ENCODE peak calls at places on chromosomes 7 and 10, in eight cellular contexts. One of them, this sample, is unnamed.

GRCh38 chr10:70053896-70054641 is 1.4 kb downstream of the MACROH2A2 start:
- DNase-seq in nephron progenitor cell: peak
- DNase-seq in AG10803: peak
- DNase-seq in epithelial cell of esophagus: peak
- DNase-seq in fibroblast of lung: peak
- DNase-seq in thoracic aorta: no peak
- DNase-seq in neural progenitor cell: peak
- DNase-seq in astrocyte of the spinal cord: no peak
- DNase-seq in this sample: peak

GRCh38 chr10:82150123-82150900 is 275.3 kb downstream of the NRG3 start:
- DNase-seq in nephron progenitor cell: peak
- DNase-seq in AG10803: no peak
- DNase-seq in epithelial cell of esophagus: no peak
- DNase-seq in fibroblast of lung: peak
- DNase-seq in thoracic aorta: no peak
- DNase-seq in neural progenitor cell: peak
- DNase-seq in astrocyte of the spinal cord: no peak
- DNase-seq in this sample: peak

GRCh38 chr10:63819753-63820347 is 298.6 kb downstream of the REEP3 start:
- DNase-seq in nephron progenitor cell: peak
- DNase-seq in AG10803: peak
- DNase-seq in epithelial cell of esophagus: peak
- DNase-seq in fibroblast of lung: peak
- DNase-seq in thoracic aorta: peak
- DNase-seq in neural progenitor cell: peak
- DNase-seq in astrocyte of the spinal cord: peak
- DNase-seq in this sample: peak

GRCh38 chr7:143375298-143376034 is 5.7 kb upstream of the ZYX start:
- DNase-seq in nephron progenitor cell: no peak
- DNase-seq in AG10803: no peak
- DNase-seq in epithelial cell of esophagus: no peak
- DNase-seq in fibroblast of lung: no peak
- DNase-seq in thoracic aorta: no peak
- DNase-seq in neural progenitor cell: no peak
- DNase-seq in astrocyte of the spinal cord: no peak
- DNase-seq in this sample: no peak

GRCh38 chr7:87218941-87219544 is 489 bp downstream of the TMEM243 start:
- DNase-seq in nephron progenitor cell: peak
- DNase-seq in AG10803: peak
- DNase-seq in epithelial cell of esophagus: peak
- DNase-seq in fibroblast of lung: peak
- DNase-seq in thoracic aorta: no peak
- DNase-seq in neural progenitor cell: peak
- DNase-seq in astrocyte of the spinal cord: peak
- DNase-seq in this sample: peak

GRCh38 chr7:74305987-74306736 is 17.0 kb downstream of the CLIP2 start:
- DNase-seq in nephron progenitor cell: no peak
- DNase-seq in AG10803: no peak
- DNase-seq in epithelial cell of esophagus: no peak
- DNase-seq in fibroblast of lung: no peak
- DNase-seq in thoracic aorta: no peak
- DNase-seq in neural progenitor cell: no peak
- DNase-seq in astrocyte of the spinal cord: no peak
- DNase-seq in this sample: no peak

GRCh38 chr7:105826143-105826542 is 50.3 kb downstream of the ATXN7L1 start:
- DNase-seq in nephron progenitor cell: no peak
- DNase-seq in AG10803: peak
- DNase-seq in epithelial cell of esophagus: no peak
- DNase-seq in fibroblast of lung: peak
- DNase-seq in thoracic aorta: no peak
- DNase-seq in neural progenitor cell: no peak
- DNase-seq in astrocyte of the spinal cord: no peak
- DNase-seq in this sample: no peak

GRCh38 chr10:1738950-1739349 is 1.6 kb upstream of the ADARB2 start:
- DNase-seq in nephron progenitor cell: no peak
- DNase-seq in AG10803: no peak
- DNase-seq in epithelial cell of esophagus: no peak
- DNase-seq in fibroblast of lung: no peak
- DNase-seq in thoracic aorta: no peak
- DNase-seq in neural progenitor cell: no peak
- DNase-seq in astrocyte of the spinal cord: no peak
- DNase-seq in this sample: no peak

GRCh38 chr7:693280-693679 is 33.2 kb upstream of the DNAAF5 start:
- DNase-seq in nephron progenitor cell: no peak
- DNase-seq in AG10803: no peak
- DNase-seq in epithelial cell of esophagus: no peak
- DNase-seq in fibroblast of lung: no peak
- DNase-seq in thoracic aorta: no peak
- DNase-seq in neural progenitor cell: no peak
- DNase-seq in astrocyte of the spinal cord: no peak
- DNase-seq in this sample: no peak

GRCh38 chr7:13197501-13197900 is 510.1 kb downstream of the ARL4A start:
- DNase-seq in nephron progenitor cell: no peak
- DNase-seq in AG10803: no peak
- DNase-seq in epithelial cell of esophagus: peak
- DNase-seq in fibroblast of lung: peak
- DNase-seq in thoracic aorta: no peak
- DNase-seq in neural progenitor cell: no peak
- DNase-seq in astrocyte of the spinal cord: peak
- DNase-seq in this sample: no peak

GRCh38 chr7:26868841-26869505 is 4.6 kb upstream of the SKAP2 start:
- DNase-seq in nephron progenitor cell: no peak
- DNase-seq in AG10803: no peak
- DNase-seq in epithelial cell of esophagus: peak
- DNase-seq in fibroblast of lung: no peak
- DNase-seq in thoracic aorta: no peak
- DNase-seq in neural progenitor cell: no peak
- DNase-seq in astrocyte of the spinal cord: no peak
- DNase-seq in this sample: no peak

GRCh38 chr7:4015996-4016395 is 666.1 kb upstream of the FOXK1 start:
- DNase-seq in nephron progenitor cell: no peak
- DNase-seq in AG10803: no peak
- DNase-seq in epithelial cell of esophagus: no peak
- DNase-seq in fibroblast of lung: no peak
- DNase-seq in thoracic aorta: no peak
- DNase-seq in neural progenitor cell: no peak
- DNase-seq in astrocyte of the spinal cord: no peak
- DNase-seq in this sample: no peak

GRCh38 chr10:79025113-79025832 is 43.5 kb upstream of the ZMIZ1 start:
- DNase-seq in nephron progenitor cell: peak
- DNase-seq in AG10803: no peak
- DNase-seq in epithelial cell of esophagus: no peak
- DNase-seq in fibroblast of lung: peak
- DNase-seq in thoracic aorta: no peak
- DNase-seq in neural progenitor cell: peak
- DNase-seq in astrocyte of the spinal cord: no peak
- DNase-seq in this sample: peak

GRCh38 chr7:78284945-78285344 is 486.4 kb downstream of the PHTF2 start:
- DNase-seq in nephron progenitor cell: no peak
- DNase-seq in AG10803: peak
- DNase-seq in epithelial cell of esophagus: no peak
- DNase-seq in fibroblast of lung: peak
- DNase-seq in thoracic aorta: no peak
- DNase-seq in neural progenitor cell: no peak
- DNase-seq in astrocyte of the spinal cord: no peak
- DNase-seq in this sample: no peak

GRCh38 chr7:1050956-1051690 is 6.8 kb downstream of the GPR146 start:
- DNase-seq in nephron progenitor cell: no peak
- DNase-seq in AG10803: no peak
- DNase-seq in epithelial cell of esophagus: no peak
- DNase-seq in fibroblast of lung: no peak
- DNase-seq in thoracic aorta: no peak
- DNase-seq in neural progenitor cell: no peak
- DNase-seq in astrocyte of the spinal cord: no peak
- DNase-seq in this sample: no peak

GRCh38 chr10:119374236-119374635 is 166.9 kb downstream of the GRK5 start:
- DNase-seq in nephron progenitor cell: no peak
- DNase-seq in AG10803: no peak
- DNase-seq in epithelial cell of esophagus: no peak
- DNase-seq in fibroblast of lung: no peak
- DNase-seq in thoracic aorta: no peak
- DNase-seq in neural progenitor cell: no peak
- DNase-seq in astrocyte of the spinal cord: no peak
- DNase-seq in this sample: no peak

GRCh38 chr7:1664711-1665591 is 5.1 kb upstream of the ELFN1 start:
- DNase-seq in nephron progenitor cell: peak
- DNase-seq in AG10803: peak
- DNase-seq in epithelial cell of esophagus: peak
- DNase-seq in fibroblast of lung: peak
- DNase-seq in thoracic aorta: no peak
- DNase-seq in neural progenitor cell: peak
- DNase-seq in astrocyte of the spinal cord: peak
- DNase-seq in this sample: peak

GRCh38 chr7:114504586-114504985 is 90.0 kb downstream of the FOXP2 start:
- DNase-seq in nephron progenitor cell: no peak
- DNase-seq in AG10803: peak
- DNase-seq in epithelial cell of esophagus: no peak
- DNase-seq in fibroblast of lung: no peak
- DNase-seq in thoracic aorta: no peak
- DNase-seq in neural progenitor cell: no peak
- DNase-seq in astrocyte of the spinal cord: no peak
- DNase-seq in this sample: no peak

GRCh38 chr7:77537595-77538185 is 595 bp downstream of the PTPN12 start:
- DNase-seq in nephron progenitor cell: peak
- DNase-seq in AG10803: peak
- DNase-seq in epithelial cell of esophagus: peak
- DNase-seq in fibroblast of lung: peak
- DNase-seq in thoracic aorta: no peak
- DNase-seq in neural progenitor cell: peak
- DNase-seq in astrocyte of the spinal cord: no peak
- DNase-seq in this sample: peak

GRCh38 chr7:143369678-143370651 is 7.5 kb upstream of the FAM131B start:
- DNase-seq in nephron progenitor cell: no peak
- DNase-seq in AG10803: no peak
- DNase-seq in epithelial cell of esophagus: no peak
- DNase-seq in fibroblast of lung: peak
- DNase-seq in thoracic aorta: no peak
- DNase-seq in neural progenitor cell: peak
- DNase-seq in astrocyte of the spinal cord: no peak
- DNase-seq in this sample: no peak

GRCh38 chr10:28624351-28624750 is 53.0 kb upstream of the BAMBI start:
- DNase-seq in nephron progenitor cell: no peak
- DNase-seq in AG10803: no peak
- DNase-seq in epithelial cell of esophagus: no peak
- DNase-seq in fibroblast of lung: no peak
- DNase-seq in thoracic aorta: no peak
- DNase-seq in neural progenitor cell: no peak
- DNase-seq in astrocyte of the spinal cord: no peak
- DNase-seq in this sample: no peak

GRCh38 chr7:100895701-100895955 is at the start of gene ACHE:
- DNase-seq in nephron progenitor cell: no peak
- DNase-seq in AG10803: no peak
- DNase-seq in epithelial cell of esophagus: no peak
- DNase-seq in fibroblast of lung: no peak
- DNase-seq in thoracic aorta: no peak
- DNase-seq in neural progenitor cell: no peak
- DNase-seq in astrocyte of the spinal cord: no peak
- DNase-seq in this sample: no peak

GRCh38 chr10:52464725-52465124 is 150.6 kb downstream of the DKK1 start:
- DNase-seq in nephron progenitor cell: no peak
- DNase-seq in AG10803: no peak
- DNase-seq in epithelial cell of esophagus: peak
- DNase-seq in fibroblast of lung: no peak
- DNase-seq in thoracic aorta: no peak
- DNase-seq in neural progenitor cell: no peak
- DNase-seq in astrocyte of the spinal cord: no peak
- DNase-seq in this sample: no peak

DNA sequence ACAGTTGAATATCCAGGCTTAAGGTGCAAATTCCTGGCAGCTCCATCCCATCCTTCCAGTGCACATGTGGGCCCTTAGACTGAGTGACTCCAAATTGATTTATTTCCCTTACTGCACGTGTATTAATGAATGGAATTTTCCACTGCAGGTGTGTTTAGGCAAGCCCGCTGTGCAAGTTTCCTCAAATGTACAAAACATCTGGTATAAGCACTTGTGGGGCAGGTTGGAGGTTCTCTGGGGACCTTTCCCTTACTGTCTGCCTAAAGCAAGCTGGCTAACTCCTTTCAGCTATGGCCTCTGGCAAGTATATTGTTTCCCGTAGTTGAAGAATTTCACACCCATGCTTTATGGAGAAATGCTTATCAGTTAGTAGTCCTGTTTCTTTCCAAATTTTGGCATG is 25.3 kb upstream of the GIMAP6 start:
- DNase-seq in nephron progenitor cell: no peak
- DNase-seq in AG10803: no peak
- DNase-seq in epithelial cell of esophagus: no peak
- DNase-seq in fibroblast of lung: no peak
- DNase-seq in thoracic aorta: no peak
- DNase-seq in neural progenitor cell: no peak
- DNase-seq in astrocyte of the spinal cord: no peak
- DNase-seq in this sample: no peak
- TF ChIP-seq CTCF in nephron progenitor cell: no peak
- TF ChIP-seq CTCF in AG10803: no peak
- TF ChIP-seq CTCF in epithelial cell of esophagus: no peak
- TF ChIP-seq CTCF in fibroblast of lung: no peak
- TF ChIP-seq CTCF in thoracic aorta: no peak
- TF ChIP-seq CTCF in neural progenitor cell: no peak
- TF ChIP-seq CTCF in astrocyte of the spinal cord: no peak
- TF ChIP-seq CTCF in this sample: no peak

GRCh38 chr7:50229964-50230363 is 74.6 kb upstream of the IKZF1 start:
- DNase-seq in nephron progenitor cell: no peak
- DNase-seq in AG10803: no peak
- DNase-seq in epithelial cell of esophagus: no peak
- DNase-seq in fibroblast of lung: no peak
- DNase-seq in thoracic aorta: no peak
- DNase-seq in neural progenitor cell: peak
- DNase-seq in astrocyte of the spinal cord: peak
- DNase-seq in this sample: no peak
- TF ChIP-seq CTCF in nephron progenitor cell: peak
- TF ChIP-seq CTCF in AG10803: peak
- TF ChIP-seq CTCF in epithelial cell of esophagus: peak
- TF ChIP-seq CTCF in fibroblast of lung: no peak
- TF ChIP-seq CTCF in thoracic aorta: no peak
- TF ChIP-seq CTCF in neural progenitor cell: peak
- TF ChIP-seq CTCF in astrocyte of the spinal cord: peak
- TF ChIP-seq CTCF in this sample: peak

GRCh38 chr7:129502708-129503685 is 666 bp downstream of the SMKR1 start:
- DNase-seq in nephron progenitor cell: peak
- DNase-seq in AG10803: no peak
- DNase-seq in epithelial cell of esophagus: no peak
- DNase-seq in fibroblast of lung: no peak
- DNase-seq in thoracic aorta: no peak
- DNase-seq in neural progenitor cell: peak
- DNase-seq in astrocyte of the spinal cord: no peak
- DNase-seq in this sample: peak
- TF ChIP-seq CTCF in nephron progenitor cell: no peak
- TF ChIP-seq CTCF in AG10803: peak
- TF ChIP-seq CTCF in epithelial cell of esophagus: no peak
- TF ChIP-seq CTCF in fibroblast of lung: no peak
- TF ChIP-seq CTCF in thoracic aorta: no peak
- TF ChIP-seq CTCF in neural progenitor cell: peak
- TF ChIP-seq CTCF in astrocyte of the spinal cord: peak
- TF ChIP-seq CTCF in this sample: peak

DNA sequence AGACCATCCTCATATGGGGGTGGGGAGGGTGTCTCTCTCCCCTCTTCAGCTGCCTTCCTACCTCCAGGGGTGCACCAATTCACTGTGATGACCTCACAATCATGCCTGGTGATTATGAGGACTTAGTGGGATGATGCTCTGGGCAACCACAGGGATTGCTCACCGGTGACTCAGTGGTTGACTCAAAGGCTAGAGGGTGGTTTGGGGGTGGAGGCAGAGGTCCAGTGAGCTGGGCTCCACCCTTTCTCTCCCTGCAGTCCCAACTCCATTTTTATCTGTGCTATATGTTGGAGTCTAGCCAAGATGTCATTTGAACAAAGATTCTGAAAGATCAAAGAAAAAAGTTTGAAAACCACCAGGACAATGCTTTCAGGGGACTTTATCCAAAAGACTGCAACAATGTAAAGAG is 286.9 kb downstream of the KCNMA1 start:
- DNase-seq in nephron progenitor cell: no peak
- DNase-seq in AG10803: peak
- DNase-seq in epithelial cell of esophagus: peak
- DNase-seq in fibroblast of lung: peak
- DNase-seq in thoracic aorta: peak
- DNase-seq in neural progenitor cell: no peak
- DNase-seq in astrocyte of the spinal cord: peak
- DNase-seq in this sample: no peak
- TF ChIP-seq CTCF in nephron progenitor cell: no peak
- TF ChIP-seq CTCF in AG10803: peak
- TF ChIP-seq CTCF in epithelial cell of esophagus: no peak
- TF ChIP-seq CTCF in fibroblast of lung: no peak
- TF ChIP-seq CTCF in thoracic aorta: no peak
- TF ChIP-seq CTCF in neural progenitor cell: no peak
- TF ChIP-seq CTCF in astrocyte of the spinal cord: peak
- TF ChIP-seq CTCF in this sample: no peak